ENCODE peak calls at places on chromosome 22, in six cellular contexts. X is IMR-90, B is fibroblast of lung, R is fibroblast of pulmonary artery, N is MM.1S, S is NB4. Q is an unnamed sample.

GRCh38 chr22:20652130-20652529 is 121.8 kb upstream of the SERPIND1 start:
- DNase-seq in X (no peak), B (no peak), R (no peak), N (no peak), S (no peak), Q (no peak)

GRCh38 chr22:28846994-28847393 is 36.4 kb upstream of the ZNRF3 start:
- DNase-seq in X (no peak), B (no peak), R (no peak), N (no peak), S (no peak), Q (no peak)

GRCh38 chr22:40436460-40437431 is 66.4 kb downstream of the SGSM3 start:
- DNase-seq in X (peak), B (peak), R (peak), N (peak), S (peak), Q (peak)

GRCh38 chr22:31654408-31654807 is 7.6 kb downstream of the PISD start:
- DNase-seq in X (no peak), B (no peak), R (no peak), N (no peak), S (no peak), Q (no peak)

GRCh38 chr22:37228106-37229011 is 15.7 kb downstream of the RAC2 start:
- DNase-seq in X (peak), B (no peak), R (peak), N (no peak), S (no peak), Q (no peak)

GRCh38 chr22:48112687-48113521 is 1350.5 kb downstream of the TBC1D22A start:
- DNase-seq in X (no peak), B (no peak), R (no peak), N (peak), S (no peak), Q (no peak)

GRCh38 chr22:38867124-38867455 is 4.9 kb downstream of the CBX6 start:
- DNase-seq in X (no peak), B (no peak), R (no peak), N (no peak), S (no peak), Q (no peak)

GRCh38 chr22:22342697-22343602 is 98.4 kb downstream of the VPREB1 start:
- DNase-seq in X (no peak), B (peak), R (peak), N (peak), S (peak), Q (peak)

GRCh38 chr22:19674129-19674928 is 40.0 kb upstream of the SEPTIN5 start:
- DNase-seq in X (no peak), B (peak), R (peak), N (no peak), S (no peak), Q (no peak)

GRCh38 chr22:39634530-39635399 is 64.2 kb downstream of the CACNA1I start:
- DNase-seq in X (peak), B (peak), R (peak), N (no peak), S (peak), Q (no peak)

GRCh38 chr22:28900379-28900778 is 17.0 kb downstream of the ZNRF3 start:
- DNase-seq in X (no peak), B (no peak), R (no peak), N (no peak), S (no peak), Q (no peak)

GRCh38 chr22:29311468-29312217 is 3.9 kb downstream of the RASL10A start:
- DNase-seq in X (no peak), B (no peak), R (no peak), N (no peak), S (peak), Q (peak)

GRCh38 chr22:40401532-40401931 is 31.1 kb downstream of the SGSM3 start:
- DNase-seq in X (no peak), B (no peak), R (no peak), N (no peak), S (peak), Q (no peak)

GRCh38 chr22:49380828-49381114 is 446.9 kb downstream of the BRD1 start:
- DNase-seq in X (no peak), B (no peak), R (no peak), N (no peak), S (no peak), Q (no peak)

GRCh38 chr22:49156662-49157285 is 670.9 kb downstream of the BRD1 start:
- DNase-seq in X (no peak), B (no peak), R (no peak), N (no peak), S (no peak), Q (no peak)

GRCh38 chr22:42328130-42328821 is 57.8 kb upstream of the TCF20 start:
- DNase-seq in X (no peak), B (no peak), R (no peak), N (no peak), S (no peak), Q (no peak)

GRCh38 chr22:42332089-42332488 is 61.6 kb upstream of the TCF20 start:
- DNase-seq in X (no peak), B (no peak), R (no peak), N (no peak), S (no peak), Q (no peak)

GRCh38 chr22:42329504-42329903 is 59.1 kb upstream of the TCF20 start:
- DNase-seq in X (no peak), B (no peak), R (no peak), N (no peak), S (no peak), Q (no peak)

GRCh38 chr22:42330953-42331525 is 60.6 kb upstream of the TCF20 start:
- DNase-seq in X (no peak), B (no peak), R (no peak), N (no peak), S (no peak), Q (no peak)

GRCh38 chr22:42330170-42330569 is 59.7 kb upstream of the TCF20 start:
- DNase-seq in X (no peak), B (no peak), R (no peak), N (no peak), S (no peak), Q (no peak)
- TF ChIP-seq CTCF in X (no peak), B (no peak), R (no peak), N (no peak), S (no peak), Q (no peak)

DNA sequence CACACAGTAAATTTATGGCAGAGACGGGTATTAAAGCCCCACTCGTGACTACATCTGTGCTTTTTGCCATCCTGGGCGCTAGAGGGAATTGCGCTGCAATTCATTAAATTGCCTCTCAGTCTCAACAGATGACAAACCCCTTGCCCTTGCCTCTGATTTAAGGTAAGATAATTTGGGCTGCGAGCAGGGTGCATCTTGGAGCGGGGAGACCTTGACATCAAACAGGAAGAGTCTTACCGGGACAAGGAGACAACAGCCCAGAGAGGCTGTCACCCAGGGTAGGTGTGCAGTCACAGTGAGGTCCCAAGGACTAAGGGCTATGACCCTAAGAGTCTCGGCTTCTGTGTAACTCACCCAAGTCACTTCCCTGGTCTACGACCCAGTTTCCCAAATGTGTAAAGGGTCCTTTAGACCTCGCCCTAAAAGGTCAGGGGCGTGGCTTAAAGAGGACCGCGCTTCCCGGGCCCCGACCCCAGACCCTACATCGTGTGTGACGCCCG is 427 bp upstream of the TOM1 start:
- DNase-seq in X (no peak), B (peak), R (peak), N (peak), S (no peak), Q (no peak)
- TF ChIP-seq CTCF in X (no peak), B (no peak), R (no peak), N (no peak), S (no peak), Q (no peak)

GRCh38 chr22:30452861-30453260 is 19.0 kb downstream of the SEC14L3 start:
- DNase-seq in X (no peak), B (no peak), R (no peak), N (no peak), S (no peak), Q (no peak)

GRCh38 chr22:30459206-30460052 is 12.4 kb downstream of the SEC14L3 start:
- DNase-seq in X (peak), B (peak), R (peak), N (peak), S (peak), Q (no peak)

GRCh38 chr22:30457964-30458363 is 13.9 kb downstream of the SEC14L3 start:
- DNase-seq in X (peak), B (no peak), R (no peak), N (no peak), S (no peak), Q (no peak)

DNA sequence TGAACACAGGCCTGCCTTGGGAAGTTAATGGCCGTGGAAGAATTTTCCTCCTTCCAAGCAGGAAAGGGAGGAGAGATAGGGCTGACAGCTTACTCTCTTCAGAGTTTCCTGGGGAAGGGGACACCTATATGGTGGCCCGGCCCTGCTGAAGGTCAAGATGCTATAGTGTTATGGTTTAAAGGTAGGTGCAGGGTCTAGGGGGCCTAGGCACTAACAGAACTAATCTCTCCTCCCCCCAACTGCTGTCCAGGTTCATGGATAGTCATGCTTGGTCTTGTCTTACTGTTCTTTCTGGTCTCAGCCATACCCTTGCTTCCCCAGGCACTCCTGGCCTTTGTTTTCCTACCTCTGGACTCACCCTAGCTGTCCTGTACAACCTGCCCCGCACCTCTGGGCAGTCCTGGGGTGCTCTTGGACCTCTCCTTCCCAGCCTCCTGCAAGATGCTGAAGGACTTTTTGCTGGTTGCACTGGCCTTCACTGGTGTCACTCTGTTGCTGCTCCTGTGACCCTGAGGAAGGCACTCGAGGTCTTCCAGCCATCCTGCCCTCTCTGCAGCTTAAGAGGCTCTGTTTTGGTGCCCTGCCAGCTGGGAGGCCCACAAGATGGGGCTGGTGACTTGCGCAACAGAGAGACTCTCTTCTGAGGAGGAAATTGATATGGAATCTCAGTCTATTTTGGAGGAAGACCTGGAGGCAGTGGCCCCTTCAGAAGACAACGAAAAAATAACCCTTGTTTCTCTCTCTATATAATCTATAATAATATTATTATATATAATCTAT is 17.9 kb downstream of the SEC14L3 start:
- DNase-seq in X (no peak), B (peak), R (peak), N (no peak), S (peak), Q (no peak)
- TF ChIP-seq CTCF in X (no peak), B (no peak), R (no peak), N (no peak), S (no peak), Q (no peak)

DNA sequence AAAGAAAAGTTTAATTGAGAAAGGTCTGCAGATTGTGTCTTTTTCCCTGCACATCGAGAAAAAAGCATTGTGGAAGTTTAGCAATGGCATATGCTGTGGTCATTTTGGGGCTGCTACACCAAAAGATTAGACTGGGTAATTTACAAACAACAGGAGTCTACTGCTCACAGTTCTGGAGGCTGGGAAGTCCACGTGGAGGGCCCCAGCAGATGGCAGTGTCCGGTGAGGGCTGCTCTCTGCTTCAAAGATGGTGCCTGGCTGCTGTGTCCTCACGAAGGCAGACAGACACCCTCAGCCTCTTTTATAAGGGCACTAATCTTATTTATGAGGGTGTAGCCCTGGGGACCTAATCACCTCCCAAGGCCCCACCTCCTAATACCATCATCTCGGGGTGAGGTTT is 21.1 kb downstream of the PHF21B start:
- DNase-seq in X (no peak), B (no peak), R (no peak), N (no peak), S (no peak), Q (no peak)
- TF ChIP-seq CTCF in X (no peak), B (no peak), R (no peak), N (peak), S (no peak), Q (no peak)

GRCh38 chr22:50627914-50628542 is at the start of gene ARSA:
- DNase-seq in X (peak), B (peak), R (peak), N (peak), S (peak), Q (peak)
- TF ChIP-seq CTCF in X (peak), B (peak), R (peak), N (peak), S (peak), Q (peak)

GRCh38 chr22:46415816-46416536 is 80.5 kb downstream of the TRMU start:
- DNase-seq in X (peak), B (peak), R (no peak), N (no peak), S (no peak), Q (no peak)
- TF ChIP-seq CTCF in X (no peak), B (no peak), R (no peak), N (no peak), S (no peak), Q (no peak)

Q was measured in GM10248.